ENCODE peak calls at places on chromosomes 6 and 20, in seven cellular contexts. S is cardiac fibroblast, T is choroid plexus epithelial cell, W is sciatic nerve, N is skeletal muscle cell, L is HEK293T, O is C1 segment of cervical spinal cord. B is an unnamed sample.

GRCh38 chr20:21355981-21356380 is 41.3 kb downstream of the NKX2-4 start:
- DNase-seq in S (no peak), T (no peak), W (no peak), N (no peak), L (no peak), O (no peak), B (no peak)

GRCh38 chr6:80477591-80478370 is 371.3 kb downstream of the BCKDHB start:
- DNase-seq in S (no peak), T (peak), W (no peak), N (no peak), L (no peak), O (no peak), B (no peak)

GRCh38 chr6:111870054-111870750 is 3.0 kb downstream of the FYN start:
- DNase-seq in S (no peak), T (no peak), W (no peak), N (no peak), L (no peak), O (no peak), B (no peak)

GRCh38 chr6:27889628-27890315 is 22.4 kb downstream of the OR2B2 start:
- DNase-seq in S (no peak), T (no peak), W (no peak), N (no peak), L (no peak), O (no peak), B (no peak)

GRCh38 chr6:25136879-25137278 is 142.3 kb upstream of the CARMIL1 start:
- DNase-seq in S (peak), T (peak), W (no peak), N (no peak), L (no peak), O (no peak), B (no peak)

GRCh38 chr20:6632187-6632586 is 135.3 kb upstream of the BMP2 start:
- DNase-seq in S (peak), T (peak), W (peak), N (no peak), L (no peak), O (no peak), B (no peak)

GRCh38 chr6:130307752-130308361 is 58.0 kb upstream of the TMEM200A start:
- DNase-seq in S (no peak), T (peak), W (no peak), N (peak), L (no peak), O (no peak), B (no peak)

GRCh38 chr6:10763006-10763405 is 15.4 kb downstream of the TMEM14B start:
- DNase-seq in S (peak), T (peak), W (no peak), N (no peak), L (no peak), O (no peak), B (no peak)

GRCh38 chr20:39853664-39854063 is 835.4 kb downstream of the MAFB start:
- DNase-seq in S (peak), T (peak), W (no peak), N (peak), L (no peak), O (no peak), B (no peak)

GRCh38 chr6:79005024-79005423 is 73.0 kb downstream of the PHIP start:
- DNase-seq in S (no peak), T (peak), W (no peak), N (no peak), L (no peak), O (no peak), B (no peak)

B was measured in NCI-H1436.